ENCODE peak calls at places on chromosomes 11 and 22, in eight cellular contexts. D, E, W, Y, S, P, C and K are unnamed samples.

GRCh38 chr11:67278939-67279588 is 10.0 kb upstream of the ANKRD13D start:
- DNase-seq in D (no peak), E (no peak), W (peak; percentile 40), Y (no peak), S (no peak), P (no peak), C (no peak), K (no peak)

GRCh38 chr11:12162652-12163051 is 52.3 kb downstream of the MICAL2 start:
- DNase-seq in D (no peak), E (peak; percentile 31), W (no peak), Y (no peak), S (no peak), P (no peak), C (no peak), K (no peak)

GRCh38 chr22:19565382-19565902 is 41.2 kb upstream of the CLDN5 start:
- DNase-seq in D (no peak), E (no peak), W (no peak), Y (no peak), S (peak; percentile 79), P (no peak), C (no peak), K (no peak)

GRCh38 chr11:2691991-2692841 is 7.6 kb downstream of the KCNQ1OT1 start:
- DNase-seq in D (no peak), E (peak; percentile 18), W (no peak), Y (no peak), S (peak; percentile 68), P (no peak), C (peak; percentile 27), K (no peak)

GRCh38 chr11:45580399-45580798 is 85.0 kb downstream of the CHST1 start:
- DNase-seq in D (no peak), E (peak; percentile 10), W (no peak), Y (no peak), S (no peak), P (no peak), C (no peak), K (no peak)

GRCh38 chr11:115144014-115144413 is 360.2 kb downstream of the CADM1 start:
- DNase-seq in D (no peak), E (no peak), W (no peak), Y (no peak), S (no peak), P (no peak), C (no peak), K (no peak)

GRCh38 chr11:102733232-102733875 is 8.6 kb upstream of the MMP8 start:
- DNase-seq in D (peak; percentile 30), E (peak; percentile 72), W (peak; percentile 68), Y (no peak), S (no peak), P (peak; percentile 33), C (peak; percentile 58), K (no peak)

GRCh38 chr11:69924308-69925161 is 105.3 kb upstream of the FGF3 start:
- DNase-seq in D (no peak), E (no peak), W (no peak), Y (no peak), S (peak; percentile 56), P (no peak), C (peak; percentile 7), K (no peak)

GRCh38 chr22:19766506-19767426 is 6.2 kb downstream of the TBX1 start:
- DNase-seq in D (peak; percentile 27), E (peak; percentile 34), W (peak; percentile 81), Y (peak; percentile 12), S (no peak), P (no peak), C (no peak), K (no peak)

GRCh38 chr11:128956401-128957203 is 13.9 kb upstream of the TP53AIP1 start:
- DNase-seq in D (peak; percentile 40), E (peak; percentile 65), W (no peak), Y (no peak), S (no peak), P (peak; percentile 75), C (no peak), K (no peak)

GRCh38 chr22:27987557-27987956 is 68.5 kb upstream of the PITPNB start:
- DNase-seq in D (no peak), E (no peak), W (no peak), Y (no peak), S (peak; percentile 46), P (peak; percentile 18), C (no peak), K (no peak)

GRCh38 chr22:27986937-27987336 is 67.9 kb upstream of the PITPNB start:
- DNase-seq in D (no peak), E (no peak), W (no peak), Y (no peak), S (peak; percentile 74), P (no peak), C (no peak), K (no peak)

GRCh38 chr22:27989758-27990450 is 70.8 kb upstream of the PITPNB start:
- DNase-seq in D (no peak), E (no peak), W (peak; percentile 37), Y (no peak), S (peak; percentile 70), P (no peak), C (no peak), K (no peak)

GRCh38 chr22:27990451-27990840 is 71.4 kb upstream of the PITPNB start:
- DNase-seq in D (no peak), E (no peak), W (peak; percentile 27), Y (no peak), S (peak; percentile 76), P (no peak), C (no peak), K (no peak)

DNA sequence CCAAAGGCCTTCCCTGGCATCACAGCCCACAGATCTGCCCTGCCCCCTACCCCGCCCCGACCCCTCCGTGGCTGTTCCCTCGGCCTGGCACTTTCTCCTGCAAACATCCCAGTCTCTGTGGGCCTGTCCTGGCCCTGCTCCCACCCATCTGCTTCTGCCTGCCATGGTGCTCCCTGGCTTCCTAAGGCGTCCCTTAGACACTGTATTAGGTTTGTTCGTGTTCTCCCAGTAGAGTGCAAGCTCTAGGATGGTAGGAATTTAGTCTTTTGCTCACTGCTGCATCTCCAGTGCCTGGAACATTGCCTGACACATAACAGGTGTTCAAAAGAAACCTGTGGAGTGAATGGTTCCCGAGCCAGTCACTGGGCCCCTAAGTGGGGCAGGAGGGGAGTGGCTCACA is 69.6 kb upstream of the PITPNB start:
- DNase-seq in D (no peak), E (no peak), W (no peak), Y (no peak), S (peak; percentile 56), P (no peak), C (no peak), K (no peak)
- TF ChIP-seq CTCF in D (no peak), E (no peak), W (no peak), Y (no peak), S (no peak), P (no peak), C (no peak), K (no peak)

GRCh38 chr11:17596310-17596669 is 49.2 kb downstream of the OTOG start:
- DNase-seq in D (no peak), E (no peak), W (no peak), Y (no peak), S (no peak), P (no peak), C (no peak), K (peak; percentile 42)

GRCh38 chr11:17595526-17596309 is 48.7 kb downstream of the OTOG start:
- DNase-seq in D (no peak), E (no peak), W (no peak), Y (no peak), S (peak; percentile 79), P (no peak), C (peak; percentile 22), K (peak; percentile 52)

GRCh38 chr11:17591293-17591692 is 44.2 kb downstream of the OTOG start:
- DNase-seq in D (no peak), E (no peak), W (no peak), Y (no peak), S (peak; percentile 83), P (no peak), C (peak; percentile 47), K (no peak)

GRCh38 chr11:17594686-17595192 is 47.7 kb downstream of the OTOG start:
- DNase-seq in D (no peak), E (no peak), W (no peak), Y (no peak), S (peak; percentile 37), P (no peak), C (no peak), K (peak; percentile 24)

GRCh38 chr11:17593466-17594245 is 46.6 kb downstream of the OTOG start:
- DNase-seq in D (no peak), E (no peak), W (no peak), Y (no peak), S (peak; percentile 76), P (no peak), C (no peak), K (peak; percentile 64)
- TF ChIP-seq CTCF in D (no peak), E (no peak), W (no peak), Y (no peak), S (no peak), P (peak; percentile 9), C (no peak), K (no peak)

GRCh38 chr11:116357769-116358544 is 414.8 kb downstream of the BUD13 start:
- DNase-seq in D (no peak), E (peak; percentile 22), W (peak; percentile 68), Y (no peak), S (no peak), P (no peak), C (no peak), K (no peak)
- TF ChIP-seq CTCF in D (peak; percentile 95), E (peak; percentile 58), W (peak; percentile 57), Y (no peak), S (no peak), P (no peak), C (no peak), K (peak; percentile 84)

DNA sequence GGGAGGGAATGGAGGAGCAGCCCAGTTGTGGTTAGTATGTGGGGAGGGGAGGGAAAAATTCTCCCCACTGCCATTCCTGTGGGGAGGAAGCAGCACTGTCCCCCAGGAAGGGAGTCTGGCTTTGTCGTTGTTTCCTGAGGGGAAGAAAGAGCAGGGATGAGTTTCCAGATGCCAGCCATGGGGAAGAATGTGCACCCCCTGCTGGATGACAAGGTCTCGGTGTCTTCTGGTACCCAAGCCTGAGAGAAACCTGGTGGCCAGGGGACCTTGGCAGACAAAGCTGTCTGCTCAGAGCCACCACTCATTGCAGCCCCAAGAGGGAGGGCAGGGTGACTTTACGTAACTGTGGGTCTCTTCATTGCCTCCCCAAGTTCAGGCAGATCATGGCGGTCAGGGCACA is 81.3 kb upstream of the CD82 start:
- DNase-seq in D (no peak), E (peak; percentile 15), W (no peak), Y (no peak), S (no peak), P (peak; percentile 27), C (no peak), K (no peak)
- TF ChIP-seq CTCF in D (peak; percentile 56), E (peak; percentile 35), W (peak; percentile 24), Y (no peak), S (no peak), P (peak; percentile 74), C (no peak), K (peak; percentile 60)